ENCODE peak calls at places on chromosomes 5 and 9, in seven cellular contexts. T, O, U, F, C, A and R are unnamed samples.
A peak's percentile ranks its signal among the peaks of the same experiment; 100 is the strongest.

GRCh38 chr5:109588281-109589035 is 101.3 kb upstream of the MAN2A1 start:
- DNase-seq in A (no peak), F (no peak), T (no peak), C (no peak), U (no peak), O (no peak), R (no peak)

GRCh38 chr9:70285246-70285645 is 26.5 kb downstream of the SMC5 start:
- DNase-seq in T (peak; percentile 73), C (no peak), U (peak; percentile 22), F (no peak), A (no peak), O (no peak), R (no peak)

GRCh38 chr9:137216188-137216965 is 5.7 kb downstream of the RNF208 start:
- DNase-seq in C (no peak), F (no peak), A (no peak), O (no peak), U (no peak), T (no peak), R (no peak)

GRCh38 chr9:111013250-111013649 is 25.0 kb downstream of the LPAR1 start:
- DNase-seq in T (no peak), C (no peak), U (no peak), O (no peak), A (no peak), F (no peak), R (no peak)

GRCh38 chr5:39716532-39716971 is 291.8 kb upstream of the DAB2 start:
- DNase-seq in F (peak; percentile 46), U (peak; percentile 26), O (peak; percentile 20), A (peak; percentile 67), T (peak; percentile 46), C (peak; percentile 51), R (no peak)

GRCh38 chr5:14268236-14268701 is 125.1 kb downstream of the TRIO start:
- DNase-seq in C (no peak), O (peak; percentile 69), A (peak; percentile 76), T (peak; percentile 81), U (no peak), F (peak; percentile 82), R (no peak)

GRCh38 chr5:111635946-111636315 is 121.1 kb downstream of the NREP start:
- DNase-seq in C (no peak), O (no peak), F (no peak), T (peak; percentile 39), U (no peak), A (no peak), R (no peak)

GRCh38 chr5:131999471-131999931 is 12.0 kb downstream of the ACSL6 start:
- DNase-seq in T (no peak), F (no peak), A (no peak), O (no peak), U (peak; percentile 32), C (no peak), R (no peak)

GRCh38 chr5:176519810-176520720 is 17.1 kb downstream of the RNF44 start:
- DNase-seq in C (peak; percentile 49), T (no peak), F (no peak), A (no peak), U (no peak), O (no peak), R (no peak)

GRCh38 chr9:124810513-124811355 is 33.8 kb downstream of the OLFML2A start:
- DNase-seq in F (no peak), A (peak; percentile 65), T (peak; percentile 90), U (peak; percentile 27), C (peak; percentile 76), O (peak; percentile 78), R (no peak)

GRCh38 chr5:177454397-177455035 is 7.9 kb downstream of the PRR7 start:
- DNase-seq in F (peak; percentile 95), C (peak; percentile 98), A (peak; percentile 79), U (peak; percentile 95), T (peak; percentile 80), O (peak; percentile 99), R (no peak)

GRCh38 chr5:171422902-171423663 is 3.6 kb downstream of the FGF18 start:
- DNase-seq in F (no peak), T (no peak), C (no peak), O (no peak), U (peak; percentile 24), A (no peak), R (no peak)

GRCh38 chr9:35510745-35511428 is 21.0 kb downstream of the RUSC2 start:
- DNase-seq in F (no peak), T (peak; percentile 96), A (peak; percentile 88), C (no peak), U (no peak), O (peak; percentile 79), R (no peak)

GRCh38 chr9:126661521-126662251 is 48.0 kb downstream of the LMX1B start:
- DNase-seq in O (no peak), T (peak; percentile 6), U (no peak), A (peak; percentile 41), C (peak; percentile 84), F (no peak), R (no peak)

GRCh38 chr5:170619869-170620268 is 116.0 kb downstream of the KCNIP1 start:
- DNase-seq in U (no peak), C (no peak), F (no peak), O (no peak), A (no peak), T (no peak), R (no peak)

GRCh38 chr5:73619606-73620334 is 6.2 kb upstream of the ARHGEF28 start:
- DNase-seq in A (no peak), U (no peak), C (no peak), F (no peak), T (no peak), O (no peak), R (no peak)

GRCh38 chr5:143045062-143045461 is 274.9 kb downstream of the ARHGAP26 start:
- DNase-seq in O (no peak), C (no peak), A (no peak), U (no peak), F (no peak), T (no peak), R (no peak)

GRCh38 chr5:110441035-110441434 is 285.4 kb downstream of the TMEM232 start:
- DNase-seq in U (peak; percentile 17), F (no peak), A (peak; percentile 37), C (no peak), T (peak; percentile 31), O (no peak), R (no peak)

GRCh38 chr5:75034137-75034739 is 18.1 kb downstream of the GCNT4 start:
- DNase-seq in O (no peak), C (no peak), T (no peak), A (no peak), U (no peak), F (no peak), R (no peak)

GRCh38 chr9:32431940-32432555 is 47.6 kb downstream of the ACO1 start:
- DNase-seq in A (peak; percentile 33), U (peak; percentile 55), O (peak; percentile 17), C (peak; percentile 52), T (peak; percentile 64), F (peak; percentile 50), R (no peak)
- TF ChIP-seq RFX5 in A (no peak), U (no peak), O (no peak), C (no peak), T (no peak), F (no peak), R (no peak)

GRCh38 chr9:119963258-119963797 is 594.1 kb upstream of the BRINP1 start:
- DNase-seq in O (peak; percentile 37), C (peak; percentile 57), A (no peak), T (peak; percentile 78), U (peak; percentile 69), F (no peak), R (no peak)

GRCh38 chr9:119963798-119964372 is 594.6 kb upstream of the BRINP1 start:
- DNase-seq in C (peak; percentile 74), F (no peak), T (peak; percentile 89), O (peak; percentile 45), A (peak; percentile 39), U (peak; percentile 30), R (no peak)

GRCh38 chr9:119959846-119960545 is 590.8 kb upstream of the BRINP1 start:
- DNase-seq in U (no peak), F (no peak), C (no peak), T (no peak), O (no peak), A (no peak), R (no peak)

DNA sequence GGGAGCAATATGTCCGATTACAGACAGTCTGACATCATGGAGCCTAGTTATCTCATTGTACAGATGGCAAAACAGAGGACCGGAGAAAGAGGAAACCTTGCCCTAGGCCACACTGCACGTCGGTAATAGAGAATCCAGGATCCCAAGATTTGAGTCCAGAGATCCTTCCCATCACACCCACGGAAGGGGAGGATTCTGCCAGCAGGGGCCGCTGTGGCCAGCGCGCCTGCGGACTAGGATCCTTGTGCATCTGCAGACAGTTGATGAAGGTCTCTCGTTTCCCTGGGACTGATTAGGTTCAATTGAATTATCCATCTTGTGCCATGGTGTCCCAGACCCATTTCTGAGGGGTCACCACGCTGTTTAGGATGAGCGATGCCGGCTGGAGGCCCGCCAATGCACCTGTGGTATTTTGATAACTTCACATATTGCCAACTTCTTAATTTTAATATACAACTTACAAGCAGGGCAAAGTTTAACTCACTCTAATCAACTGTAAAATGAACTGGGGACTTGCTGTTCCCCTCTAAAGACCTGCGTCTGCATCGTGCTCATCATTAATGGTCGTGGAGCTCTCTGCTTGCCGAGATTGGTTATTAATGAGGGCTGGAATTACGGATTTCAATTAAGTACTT is 592.7 kb upstream of the BRINP1 start:
- DNase-seq in C (peak; percentile 91), A (peak; percentile 12), T (peak; percentile 29), U (peak; percentile 73), F (peak; percentile 52), O (peak; percentile 68), R (no peak)
- TF ChIP-seq RFX5 in C (no peak), A (no peak), T (no peak), U (no peak), F (no peak), O (no peak), R (no peak)

GRCh38 chr5:116778611-116779010 is 204.0 kb upstream of the SEMA6A start:
- DNase-seq in F (no peak), O (no peak), T (no peak), A (no peak), C (no peak), U (no peak), R (no peak)
- TF ChIP-seq RFX5 in F (no peak), O (no peak), T (no peak), A (no peak), C (no peak), U (no peak), R (no peak)

DNA sequence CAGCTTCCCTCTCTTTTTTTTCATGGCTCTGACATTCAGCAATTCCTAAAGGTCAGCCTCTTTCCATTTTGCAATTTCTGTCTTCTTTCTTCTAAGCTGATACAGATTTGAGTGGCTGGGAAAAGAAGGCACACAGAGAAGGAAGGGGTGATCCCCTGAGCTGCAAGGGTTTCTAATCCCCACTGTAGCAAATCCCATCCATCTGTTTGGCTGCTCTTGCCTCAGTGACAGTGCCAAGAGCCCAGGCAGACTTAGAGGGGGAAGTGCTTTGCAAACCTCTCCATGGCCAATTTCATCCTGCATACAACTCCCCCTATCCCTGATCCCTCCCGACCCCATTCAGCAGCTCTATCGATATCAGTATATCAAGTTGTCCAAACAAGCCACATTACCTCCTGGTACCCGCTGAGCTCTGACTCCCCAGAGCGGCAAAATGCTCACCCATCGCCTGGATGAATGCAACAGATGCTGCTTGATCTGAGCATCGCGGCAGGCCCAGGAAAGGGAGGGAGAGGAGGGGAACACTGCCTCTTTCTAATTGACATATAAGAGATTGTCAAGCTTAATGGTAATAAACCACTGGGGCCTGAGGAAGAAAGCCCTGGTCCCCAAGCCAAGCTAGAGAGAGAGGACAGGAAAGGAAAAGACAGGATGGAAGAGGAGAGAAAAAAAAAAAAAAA is 268.9 kb downstream of the ASTN2 start:
- DNase-seq in C (no peak), T (no peak), U (no peak), F (no peak), A (no peak), O (no peak), R (no peak)
- TF ChIP-seq RFX5 in C (no peak), T (no peak), U (no peak), F (no peak), A (no peak), O (no peak), R (no peak)